ENCODE peak calls at places on chromosome 5, in five cellular contexts. J is CD4-positive, alpha-beta T cell; N is NCI-H460; L is neuronal stem cell; E is H54. U is an unnamed sample.

GRCh38 chr5:106205916-106206571 is 1464.7 kb downstream of the EFNA5 start:
- DNase-seq in J (no peak), N (no peak), L (no peak), E (no peak), U (no peak)

GRCh38 chr5:25858019-25858418 is 1180.4 kb downstream of the CDH9 start:
- DNase-seq in J (no peak), N (no peak), L (no peak), E (no peak), U (peak)

GRCh38 chr5:989961-990530 is 18.6 kb upstream of the NKD2 start:
- DNase-seq in J (no peak), N (no peak), L (no peak), E (no peak), U (peak)

GRCh38 chr5:164362021-164362420 is 856.6 kb downstream of the MAT2B start:
- DNase-seq in J (no peak), N (no peak), L (peak), E (no peak), U (no peak)

GRCh38 chr5:126875303-126875785 is 98.4 kb downstream of the LMNB1 start:
- DNase-seq in J (no peak), N (no peak), L (no peak), E (no peak), U (no peak)

GRCh38 chr5:124979174-124979573 is 232.7 kb upstream of the ZNF608 start:
- DNase-seq in J (no peak), N (peak), L (no peak), E (no peak), U (peak)

GRCh38 chr5:168135897-168136296 is 155.5 kb upstream of the WWC1 start:
- DNase-seq in J (no peak), N (no peak), L (no peak), E (no peak), U (no peak)

GRCh38 chr5:122757268-122757667 is 17.6 kb upstream of the SNX2 start:
- DNase-seq in J (no peak), N (no peak), L (no peak), E (no peak), U (no peak)

GRCh38 chr5:133990396-133990795 is 14.4 kb downstream of the VDAC1 start:
- DNase-seq in J (no peak), N (no peak), L (no peak), E (no peak), U (no peak)

GRCh38 chr5:34616665-34617064 is 39.5 kb upstream of the RAI14 start:
- DNase-seq in J (no peak), N (no peak), L (no peak), E (no peak), U (no peak)

U was measured in HT-29.